ENCODE peak calls at places on chromosomes 6 and 20, in nine cellular contexts. U is HepG2, H is transverse colon, T is SK-N-SH, M is suprapubic skin, A is sigmoid colon, V is upper lobe of left lung, G is esophagus muscularis mucosa, O is H1. W is an unnamed sample.

GRCh38 chr20:58481541-58482021 is 33.6 kb downstream of the APCDD1L start:
- DNase-seq in H (peak), V (no peak), U (peak), T (no peak), G (no peak), M (peak), A (no peak), O (peak), W (peak)

GRCh38 chr6:131029661-131030297 is 33.3 kb downstream of the EPB41L2 start:
- DNase-seq in U (no peak), H (no peak), M (no peak), G (no peak), O (no peak), V (no peak), T (no peak), A (no peak), W (no peak)

GRCh38 chr6:150711584-150712501 is 112.2 kb downstream of the PLEKHG1 start:
- DNase-seq in T (no peak), V (no peak), U (no peak), A (no peak), H (peak), M (no peak), G (no peak), O (no peak), W (peak)

GRCh38 chr6:75268988-75269354 is 15.6 kb downstream of the TMEM30A start:
- DNase-seq in H (no peak), T (no peak), V (no peak), A (no peak), M (no peak), G (no peak), O (no peak), U (no peak), W (no peak)

GRCh38 chr6:155186052-155186658 is 77.7 kb upstream of the CLDN20 start:
- DNase-seq in U (no peak), M (no peak), A (no peak), O (no peak), V (no peak), G (no peak), H (no peak), T (no peak), W (no peak)

GRCh38 chr20:934186-934840 is 18.2 kb upstream of the ANGPT4 start:
- DNase-seq in T (no peak), O (no peak), G (no peak), H (no peak), V (no peak), A (no peak), M (peak), U (no peak), W (no peak)

GRCh38 chr6:34888441-34888820 is 589 bp upstream of the TAF11 start:
- DNase-seq in A (no peak), M (no peak), G (no peak), V (no peak), O (no peak), U (no peak), T (no peak), H (no peak), W (no peak)

GRCh38 chr6:112245511-112246203 is 8.7 kb downstream of the LAMA4 start:
- DNase-seq in G (no peak), A (no peak), T (no peak), V (no peak), M (no peak), U (no peak), O (no peak), H (no peak), W (no peak)

GRCh38 chr6:166024252-166024651 is 143.4 kb downstream of the TBXT start:
- DNase-seq in U (no peak), M (no peak), A (no peak), H (no peak), O (no peak), V (no peak), G (no peak), T (no peak), W (no peak)

GRCh38 chr6:223136-223535 is 69.2 kb upstream of the DUSP22 start:
- DNase-seq in V (no peak), O (no peak), M (peak), T (no peak), U (no peak), A (no peak), G (no peak), H (no peak), W (no peak)

GRCh38 chr6:43184268-43184985 is 2.4 kb downstream of the CUL9 start:
- DNase-seq in M (no peak), O (no peak), T (no peak), V (no peak), H (no peak), U (no peak), A (peak), G (no peak), W (no peak)

GRCh38 chr6:111573892-111574800 is 31.5 kb downstream of the TRAF3IP2 start:
- DNase-seq in G (no peak), V (no peak), U (no peak), A (peak), T (no peak), O (no peak), H (no peak), M (no peak), W (no peak)

GRCh38 chr6:87214831-87215230 is 59.5 kb downstream of the ZNF292 start:
- DNase-seq in T (no peak), M (no peak), H (no peak), U (no peak), V (no peak), A (no peak), O (no peak), G (no peak), W (no peak)

GRCh38 chr6:2713473-2714358 is 37.0 kb downstream of the MYLK4 start:
- DNase-seq in V (no peak), T (no peak), U (no peak), G (no peak), H (no peak), O (no peak), A (no peak), M (no peak), W (no peak)

GRCh38 chr6:79134699-79135474 is 56.8 kb upstream of the PHIP start:
- DNase-seq in G (no peak), V (no peak), U (no peak), O (no peak), M (no peak), A (no peak), T (no peak), H (no peak), W (no peak)

GRCh38 chr6:11848852-11849731 is 70.5 kb upstream of the ADTRP start:
- DNase-seq in T (no peak), G (no peak), O (no peak), M (no peak), H (no peak), U (no peak), A (no peak), V (no peak), W (no peak)

GRCh38 chr6:136326038-136326561 is 36.5 kb upstream of the BCLAF1 start:
- DNase-seq in H (no peak), O (no peak), V (no peak), M (no peak), A (no peak), U (peak), T (peak), G (no peak), W (no peak)

GRCh38 chr6:35370799-35371493 is 28.6 kb downstream of the PPARD start:
- DNase-seq in T (no peak), M (no peak), H (no peak), U (no peak), O (no peak), G (no peak), V (no peak), A (no peak), W (no peak)

GRCh38 chr6:97009781-97010492 is 85.4 kb downstream of the KLHL32 start:
- DNase-seq in M (no peak), O (no peak), V (no peak), T (no peak), G (no peak), A (no peak), U (no peak), H (no peak), W (no peak)

GRCh38 chr6:2111162-2111677 is 134.2 kb downstream of the GMDS start:
- DNase-seq in U (no peak), M (no peak), H (no peak), V (no peak), G (no peak), A (no peak), T (no peak), O (no peak), W (no peak)

GRCh38 chr6:75694406-75694805 is 54.6 kb upstream of the MYO6 start:
- DNase-seq in U (no peak), V (no peak), T (no peak), O (no peak), M (no peak), H (no peak), G (no peak), A (no peak), W (no peak)

GRCh38 chr6:108030223-108030622 is 44.3 kb downstream of the OSTM1 start:
- DNase-seq in U (peak), M (no peak), H (no peak), T (no peak), G (no peak), V (no peak), A (no peak), O (no peak), W (no peak)

GRCh38 chr6:63504777-63505384 is 67.4 kb upstream of the LOC128125822 start:
- DNase-seq in G (no peak), U (no peak), O (no peak), M (no peak), A (no peak), H (no peak), V (no peak), T (no peak), W (no peak)

GRCh38 chr6:17349437-17349836 is 44.0 kb upstream of the CAP2 start:
- DNase-seq in A (no peak), U (peak), M (no peak), O (no peak), V (no peak), G (no peak), H (no peak), T (no peak), W (no peak)

GRCh38 chr6:108546079-108547049 is 14.4 kb upstream of the FOXO3 start:
- DNase-seq in A (no peak), V (no peak), T (no peak), G (peak), O (no peak), U (no peak), H (no peak), M (no peak), W (no peak)

GRCh38 chr6:50147371-50147770 is 97.6 kb upstream of the DEFB112 start:
- DNase-seq in T (no peak), V (no peak), O (no peak), H (no peak), G (no peak), M (no peak), U (no peak), A (no peak), W (no peak)

GRCh38 chr20:24273251-24273650 is 196.2 kb upstream of the SYNDIG1 start:
- DNase-seq in V (no peak), U (no peak), M (no peak), G (no peak), A (no peak), O (no peak), T (no peak), H (no peak), W (no peak)

GRCh38 chr20:58536289-58536688 is 21.1 kb upstream of the APCDD1L start:
- DNase-seq in V (no peak), G (no peak), M (no peak), A (peak), T (no peak), U (no peak), H (no peak), O (no peak), W (no peak)

GRCh38 chr20:52410182-52410647 is 218.6 kb upstream of the ZFP64 start:
- DNase-seq in O (no peak), U (no peak), V (no peak), M (no peak), T (peak), G (no peak), A (no peak), H (no peak), W (no peak)

GRCh38 chr6:125789576-125790402 is 971 bp upstream of the NCOA7 start:
- DNase-seq in A (peak), U (peak), O (no peak), M (no peak), V (peak), G (no peak), T (peak), H (peak), W (peak)

GRCh38 chr6:34285571-34285970 is 36.8 kb upstream of the SMIM29 start:
- DNase-seq in V (no peak), U (no peak), O (no peak), G (no peak), T (no peak), M (no peak), H (no peak), A (no peak), W (no peak)

GRCh38 chr6:114310053-114310452 is 32.8 kb downstream of the HS3ST5 start:
- DNase-seq in H (no peak), M (no peak), T (no peak), U (no peak), A (no peak), G (no peak), V (no peak), O (no peak), W (no peak)

GRCh38 chr6:114301596-114302219 is 41.1 kb downstream of the HS3ST5 start:
- DNase-seq in M (no peak), O (no peak), U (peak), A (no peak), H (no peak), T (no peak), G (no peak), V (no peak), W (no peak)

GRCh38 chr6:114304304-114304887 is 38.4 kb downstream of the HS3ST5 start:
- DNase-seq in G (no peak), U (peak), V (no peak), A (no peak), O (no peak), T (no peak), M (no peak), H (no peak), W (no peak)
- TF ChIP-seq EP300 in G (no peak), U (no peak), V (no peak), A (no peak), O (no peak), T (no peak), M (no peak), H (no peak), W (no peak)

DNA sequence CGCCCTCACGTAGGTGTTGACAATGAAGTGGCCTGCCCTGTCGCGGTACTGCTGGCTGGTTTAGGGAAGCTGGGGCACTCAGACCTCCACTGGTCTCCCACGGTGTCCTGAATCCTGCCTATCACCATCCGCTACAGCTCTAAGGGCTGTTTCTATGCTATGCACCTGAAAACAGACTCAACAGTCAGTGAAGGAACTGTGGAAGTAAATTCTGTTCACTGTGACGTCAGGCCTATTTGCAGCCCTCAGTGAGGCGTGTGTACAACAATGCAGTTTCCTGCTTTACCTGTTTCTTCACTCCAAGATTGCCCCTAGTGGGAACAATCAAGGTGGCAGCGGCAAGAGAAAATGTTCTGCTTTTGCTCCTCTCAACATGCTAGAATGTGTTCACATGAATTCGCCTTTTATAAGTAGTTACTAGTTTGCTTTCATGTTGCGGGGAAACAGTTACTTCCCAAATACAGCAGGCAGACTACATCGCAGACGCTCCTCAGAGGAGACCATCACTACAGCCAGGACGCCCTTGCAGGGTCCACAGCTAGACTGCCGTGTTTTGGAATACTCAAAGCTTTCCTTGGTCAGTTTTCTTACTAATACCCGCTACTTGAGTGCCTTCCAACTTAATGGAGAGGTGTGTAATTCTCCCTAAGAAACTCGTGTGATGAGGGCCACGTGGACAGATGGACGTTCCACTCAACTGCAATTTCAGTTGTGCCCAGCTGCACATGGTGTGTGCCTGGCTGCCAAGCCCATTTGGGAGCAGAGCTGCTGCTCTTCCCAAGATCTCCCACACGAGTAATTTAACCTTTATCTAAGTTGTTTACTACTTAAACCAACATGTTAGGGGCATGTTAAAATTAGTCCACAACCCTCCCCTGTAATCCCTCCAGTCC is 25.4 kb downstream of the DIDO1 start:
- DNase-seq in M (no peak), A (no peak), T (no peak), U (peak), G (no peak), V (no peak), H (peak), O (no peak), W (peak)
- TF ChIP-seq POLR2AphosphoS5 in M (no peak), A (no peak), T (no peak), U (no peak), G (no peak), V (no peak), H (peak), O (peak), W (peak)

GRCh38 chr6:168347615-168348014 is 28.0 kb upstream of the DACT2 start:
- DNase-seq in T (no peak), O (no peak), A (no peak), M (no peak), U (no peak), H (no peak), V (no peak), G (no peak), W (no peak)
- TF ChIP-seq EP300 in T (no peak), O (no peak), A (no peak), M (no peak), U (no peak), H (no peak), V (no peak), G (no peak), W (no peak)

DNA sequence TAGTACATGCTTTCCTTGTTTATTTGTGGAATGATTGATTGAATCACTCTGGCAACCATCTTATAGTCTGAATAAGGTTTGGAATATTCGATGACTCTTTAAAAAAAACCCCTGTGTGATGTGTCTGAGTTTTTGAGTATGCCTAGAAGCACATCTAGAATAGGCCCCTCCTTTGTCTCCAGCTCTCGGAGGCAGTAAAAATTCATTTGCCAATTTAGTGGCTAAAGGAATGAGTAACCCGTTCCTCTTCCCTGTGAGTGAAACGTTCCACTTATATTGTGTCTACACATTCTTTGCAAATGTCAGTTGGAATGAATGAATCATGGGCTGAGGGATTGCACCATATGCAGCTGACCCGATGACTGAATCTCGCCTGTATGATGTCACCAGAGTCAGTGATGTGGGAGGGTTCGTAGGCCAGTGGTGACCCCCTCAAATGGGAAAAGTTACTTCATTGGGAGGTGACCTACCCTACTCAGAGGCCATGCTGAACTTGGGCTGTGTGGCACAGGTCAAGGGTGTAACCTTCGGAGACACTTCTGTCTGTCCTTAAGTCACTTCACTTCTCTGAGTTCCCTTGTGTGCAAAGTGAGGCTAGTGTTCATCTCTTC is 21.6 kb downstream of the MOCS3 start:
- DNase-seq in A (no peak), V (no peak), H (no peak), M (no peak), U (peak), O (no peak), T (no peak), G (no peak), W (no peak)
- TF ChIP-seq POLR2AphosphoS5 in A (peak), V (peak), H (peak), M (no peak), U (no peak), O (no peak), T (peak), G (peak), W (no peak)

W was measured in stomach.